ENCODE peak calls at places on chromosomes 13 and 19, in six cellular contexts. T is neuronal stem cell, O is IMR-90, B is H1, N is mesendoderm, F is mesenchymal stem cell. J is an unnamed sample.
A peak's percentile ranks its signal among the peaks of the same experiment; 100 is the strongest.

GRCh38 chr19:22612316-22612715 is 21.8 kb upstream of the ZNF492 start:
- DNase-seq in T (no peak), O (no peak), B (no peak), N (no peak), F (no peak), J (no peak)

GRCh38 chr13:75437582-75438318 is 44.2 kb downstream of the TBC1D4 start:
- DNase-seq in T (no peak), O (peak; percentile 35), B (no peak), N (no peak), F (peak; percentile 63), J (no peak)

GRCh38 chr19:15091918-15092753 is 10.1 kb downstream of the OR1I1 start:
- DNase-seq in T (peak; percentile 72), O (peak; percentile 71), B (no peak), N (peak; percentile 77), F (peak; percentile 77), J (peak; percentile 54)

GRCh38 chr19:2550431-2551171 is 74.7 kb downstream of the GADD45B start:
- DNase-seq in T (no peak), O (no peak), B (no peak), N (peak; percentile 68), F (no peak), J (peak; percentile 47)

GRCh38 chr19:10617409-10618121 is 7.8 kb upstream of the SLC44A2 start:
- DNase-seq in T (no peak), O (peak; percentile 89), B (no peak), N (no peak), F (peak; percentile 90), J (no peak)

GRCh38 chr13:91576590-91576989 is 178.2 kb downstream of the GPC5 start:
- DNase-seq in T (no peak), O (no peak), B (peak; percentile 23), N (peak; percentile 72), F (no peak), J (peak; percentile 58)

GRCh38 chr13:99085139-99085845 is 107.4 kb upstream of the DOCK9 start:
- DNase-seq in T (no peak), O (no peak), B (no peak), N (peak; percentile 40), F (peak; percentile 28), J (peak; percentile 41)

GRCh38 chr13:34412817-34413365 is 529.2 kb upstream of the NBEA start:
- DNase-seq in T (no peak), O (no peak), B (no peak), N (no peak), F (peak; percentile 23), J (no peak)

GRCh38 chr13:34207334-34207733 is 389.4 kb downstream of the RFC3 start:
- DNase-seq in T (no peak), O (peak; percentile 70), B (no peak), N (peak; percentile 69), F (peak; percentile 75), J (no peak)

GRCh38 chr13:74246398-74246975 is 112.3 kb upstream of the KLF12 start:
- DNase-seq in T (no peak), O (peak; percentile 43), B (no peak), N (no peak), F (no peak), J (no peak)

GRCh38 chr13:45162194-45162593 is 38.7 kb downstream of the KCTD4 start:
- DNase-seq in T (no peak), O (peak; percentile 44), B (no peak), N (no peak), F (peak; percentile 64), J (no peak)

GRCh38 chr13:49938921-49939320 is 2.8 kb upstream of the SPRYD7 start:
- DNase-seq in T (no peak), O (no peak), B (no peak), N (no peak), F (no peak), J (no peak)

GRCh38 chr19:41821003-41821735 is 23.3 kb downstream of the LYPD4 start:
- DNase-seq in T (peak; percentile 41), O (peak; percentile 15), B (peak; percentile 27), N (peak; percentile 73), F (no peak), J (peak; percentile 76)

GRCh38 chr13:91946498-91947070 is 548.2 kb downstream of the GPC5 start:
- DNase-seq in T (peak; percentile 26), O (peak; percentile 12), B (no peak), N (peak; percentile 47), F (peak; percentile 31), J (no peak)

GRCh38 chr13:80379245-80379644 is 38.3 kb upstream of the SPRY2 start:
- DNase-seq in T (no peak), O (peak; percentile 43), B (no peak), N (no peak), F (peak; percentile 40), J (no peak)

DNA sequence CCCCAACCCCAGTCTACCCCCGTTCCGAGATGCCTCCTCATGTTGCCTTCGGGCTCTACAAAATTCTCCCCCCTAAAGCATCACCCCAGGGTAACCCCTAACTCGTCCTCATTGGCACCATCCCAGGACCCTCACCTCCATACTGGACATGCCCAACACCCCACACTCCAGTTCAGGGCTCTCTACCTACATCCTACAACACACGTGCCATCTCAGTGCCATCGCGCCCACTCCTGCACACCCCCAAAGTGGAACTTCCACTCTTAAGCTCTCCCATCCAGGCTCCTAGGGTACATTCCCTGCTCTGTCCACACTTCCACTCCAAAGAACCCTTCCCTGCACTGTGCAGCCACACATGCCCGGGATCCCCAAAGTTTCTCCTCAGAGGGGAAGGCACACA is 827 bp upstream of the FKRP start:
- DNase-seq in T (no peak), O (no peak), B (no peak), N (no peak), F (no peak), J (no peak)
- H3K18ac ChIP-seq in T (peak overlapping the region; percentile 96), O (no peak overlapping the region), B (peak overlapping the region; percentile 25), N (peak overlapping the region; percentile 100), F (no peak overlapping the region), J (no peak overlapping the region)

GRCh38 chr13:40644838-40645620 is 21.4 kb downstream of the FOXO1 start:
- DNase-seq in T (no peak), O (no peak), B (no peak), N (peak; percentile 35), F (no peak), J (no peak)

GRCh38 chr13:40652588-40652940 is 13.9 kb downstream of the FOXO1 start:
- DNase-seq in T (no peak), O (no peak), B (no peak), N (no peak), F (no peak), J (no peak)

GRCh38 chr13:40651866-40652587 is 14.4 kb downstream of the FOXO1 start:
- DNase-seq in T (no peak), O (no peak), B (peak; percentile 66), N (peak; percentile 73), F (no peak), J (peak; percentile 80)

GRCh38 chr13:40648841-40649240 is 17.6 kb downstream of the FOXO1 start:
- DNase-seq in T (no peak), O (no peak), B (no peak), N (peak; percentile 77), F (no peak), J (no peak)

GRCh38 chr13:40648040-40648439 is 18.4 kb downstream of the FOXO1 start:
- DNase-seq in T (no peak), O (no peak), B (no peak), N (no peak), F (no peak), J (no peak)
- H2BK15ac ChIP-seq in T (no peak overlapping the region), O (no peak overlapping the region), B (no peak overlapping the region), N (no peak overlapping the region), F (no peak overlapping the region), J (no peak overlapping the region)

GRCh38 chr13:100674848-100675659 is 459 bp upstream of the TMTC4 start:
- DNase-seq in T (peak; percentile 97), O (peak; percentile 96), B (peak; percentile 90), N (peak; percentile 98), F (peak; percentile 97), J (peak; percentile 99)
- H3K18ac ChIP-seq in T (peak overlapping the region; percentile 96), O (peak overlapping the region; percentile 57), B (peak overlapping the region; percentile 90), N (peak overlapping the region; percentile 97), F (peak overlapping the region; percentile 91), J (no peak overlapping the region)

GRCh38 chr13:112341976-112342735 is 34.0 kb upstream of the SPACA7 start:
- DNase-seq in T (no peak), O (no peak), B (no peak), N (no peak), F (no peak), J (no peak)
- H2BK15ac ChIP-seq in T (peak overlapping the region; percentile 91), O (no peak overlapping the region), B (no peak overlapping the region), N (no peak overlapping the region), F (no peak overlapping the region), J (no peak overlapping the region)

GRCh38 chr13:27827646-27828045 is 35.4 kb downstream of the GSX1 start:
- DNase-seq in T (no peak), O (no peak), B (no peak), N (no peak), F (no peak), J (no peak)
- H3K18ac ChIP-seq in T (no peak overlapping the region), O (no peak overlapping the region), B (no peak overlapping the region), N (no peak overlapping the region), F (no peak overlapping the region), J (no peak overlapping the region)

GRCh38 chr13:86960876-86961275 is 710.3 kb upstream of the SLITRK5 start:
- DNase-seq in T (no peak), O (peak; percentile 33), B (no peak), N (no peak), F (no peak), J (no peak)
- H2BK15ac ChIP-seq in T (no peak overlapping the region), O (no peak overlapping the region), B (no peak overlapping the region), N (no peak overlapping the region), F (no peak overlapping the region), J (no peak overlapping the region)

DNA sequence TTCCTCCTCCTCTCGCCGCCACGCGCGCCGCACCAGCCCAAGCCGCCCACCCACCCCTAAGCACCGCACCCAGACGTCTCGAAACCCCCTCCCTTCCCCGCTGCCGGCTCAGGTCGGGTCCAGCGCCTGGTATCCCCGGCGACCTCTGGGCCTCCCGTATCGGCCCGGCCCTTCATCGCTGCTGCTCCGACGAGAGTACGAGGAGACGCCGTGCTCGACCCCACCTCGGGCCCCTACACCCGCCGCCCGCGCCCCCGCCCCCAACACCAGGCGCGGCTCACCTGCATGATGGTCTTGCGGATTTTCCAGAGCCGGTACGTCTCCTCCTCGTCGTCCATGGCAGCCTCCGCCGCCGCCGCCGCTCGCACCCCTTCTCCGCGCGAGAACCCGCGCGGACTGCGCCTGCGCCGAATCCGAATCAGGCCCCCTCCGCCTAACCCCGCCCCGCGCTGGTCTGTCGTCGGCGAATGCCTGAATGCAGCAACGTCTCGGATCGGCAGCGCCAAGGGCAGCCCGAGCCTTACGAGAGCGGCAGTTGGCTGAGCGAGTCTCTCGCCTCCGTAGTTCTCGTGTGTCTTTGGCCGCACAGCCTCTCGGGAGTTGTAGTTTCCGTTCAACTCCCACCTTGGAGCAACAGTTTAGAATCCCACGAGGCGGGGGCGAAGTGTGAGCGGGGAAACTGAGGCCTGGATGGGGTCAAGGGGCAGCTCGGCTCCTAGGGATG is at the start of gene POLR2E:
- DNase-seq in T (peak; percentile 97), O (peak; percentile 98), B (peak; percentile 90), N (peak; percentile 98), F (peak; percentile 98), J (peak; percentile 97)
- H3K18ac ChIP-seq in T (peak within 1 kb of the TSS; percentile 79), O (no peak within 1 kb of the TSS), B (no peak within 1 kb of the TSS), N (peak within 1 kb of the TSS; percentile 41), F (peak within 1 kb of the TSS; percentile 88), J (peak within 1 kb of the TSS; percentile 36)

GRCh38 chr19:49758292-49758691 is 4.8 kb downstream of the TSKS start:
- DNase-seq in T (no peak), O (peak; percentile 83), B (no peak), N (peak; percentile 56), F (peak; percentile 71), J (no peak)
- H2BK15ac ChIP-seq in T (peak overlapping the region; percentile 94), O (peak overlapping the region; percentile 0), B (peak overlapping the region; percentile 81), N (no peak overlapping the region), F (peak overlapping the region; percentile 6), J (no peak overlapping the region)

GRCh38 chr13:112715715-112716460 is 26.1 kb downstream of the ATP11A start:
- DNase-seq in T (no peak), O (no peak), B (no peak), N (peak; percentile 65), F (no peak), J (no peak)
- H3K18ac ChIP-seq in T (peak overlapping the region; percentile 42), O (no peak overlapping the region), B (peak overlapping the region; percentile 3), N (no peak overlapping the region), F (no peak overlapping the region), J (peak overlapping the region; percentile 12)

J was measured in H9.